ENCODE peak calls at places on chromosomes 4 and X, in six cellular contexts. S, A, M, U, H and Z are unnamed samples.

GRCh38 chr4:38925492-38926418 is 58.1 kb downstream of the FAM114A1 start:
- DNase-seq in S (no peak), A (no peak), M (no peak), U (peak), H (no peak), Z (no peak)

GRCh38 chrX:14672611-14673172 is 143.4 kb downstream of the GLRA2 start:
- DNase-seq in S (no peak), A (no peak), M (no peak), U (no peak), H (no peak), Z (no peak)

GRCh38 chr4:110119347-110119746 is 79.1 kb downstream of the ELOVL6 start:
- DNase-seq in S (no peak), A (no peak), M (no peak), U (no peak), H (no peak), Z (no peak)

GRCh38 chr4:110197421-110198398 is 705 bp downstream of the ELOVL6 start:
- DNase-seq in S (peak), A (no peak), M (peak), U (peak), H (peak), Z (no peak)

GRCh38 chrX:129795584-129795983 is 15.8 kb downstream of the SASH3 start:
- DNase-seq in S (no peak), A (no peak), M (no peak), U (no peak), H (no peak), Z (no peak)

GRCh38 chr4:151250706-151251105 is 26.3 kb upstream of the PRSS48 start:
- DNase-seq in S (no peak), A (no peak), M (no peak), U (no peak), H (no peak), Z (no peak)

GRCh38 chr4:110104661-110105060 is 93.8 kb downstream of the ELOVL6 start:
- DNase-seq in S (no peak), A (no peak), M (no peak), U (peak), H (no peak), Z (no peak)

GRCh38 chrX:4263005-4263404 is 549.6 kb upstream of the PRKX start:
- DNase-seq in S (no peak), A (no peak), M (no peak), U (no peak), H (no peak), Z (no peak)

GRCh38 chr4:116358633-116359222 is 726.6 kb downstream of the TRAM1L1 start:
- DNase-seq in S (peak), A (peak), M (no peak), U (peak), H (peak), Z (no peak)

GRCh38 chr4:175282407-175282806 is 364.2 kb downstream of the ADAM29 start:
- DNase-seq in S (no peak), A (no peak), M (no peak), U (no peak), H (no peak), Z (no peak)

GRCh38 chr4:84901173-84901572 is 65.3 kb downstream of the WDFY3 start:
- DNase-seq in S (no peak), A (no peak), M (no peak), U (no peak), H (no peak), Z (no peak)

GRCh38 chrX:115460565-115460888 is 100.4 kb upstream of the PLS3 start:
- DNase-seq in S (no peak), A (no peak), M (no peak), U (no peak), H (peak), Z (no peak)

GRCh38 chrX:11533211-11533651 is 132.5 kb downstream of the ARHGAP6 start:
- DNase-seq in S (no peak), A (peak), M (no peak), U (no peak), H (peak), Z (peak)

GRCh38 chrX:119981286-119982070 is 37.9 kb upstream of the NKAP start:
- DNase-seq in S (no peak), A (peak), M (no peak), U (no peak), H (no peak), Z (no peak)

GRCh38 chr4:28788929-28789490 is 1928.4 kb downstream of the STIM2 start:
- DNase-seq in S (no peak), A (no peak), M (no peak), U (no peak), H (no peak), Z (no peak)

GRCh38 chr4:119659576-119659975 is 31.0 kb upstream of the PDE5A start:
- DNase-seq in S (no peak), A (no peak), M (no peak), U (no peak), H (peak), Z (no peak)

GRCh38 chrX:52420824-52421443 is 52.1 kb downstream of the XAGE2 start:
- DNase-seq in S (no peak), A (no peak), M (no peak), U (no peak), H (no peak), Z (no peak)